ENCODE peak calls at places on chromosomes 7 and 10, in five cellular contexts. H is neuronal stem cell, J is heart right ventricle, E is GM23338, A is cardiac muscle cell. G is an unnamed sample. For H3K36me3, the result is how much of the 10 kb centered on the place peaks cover.

GRCh38 chr7:132403465-132404110 is 172.7 kb downstream of the PLXNA4 start:
- DNase-seq in E (no peak), A (no peak), H (no peak), J (no peak), G (no peak)

GRCh38 chr10:58291538-58292174 is 22.7 kb downstream of the CISD1 start:
- DNase-seq in J (no peak), H (no peak), A (peak), E (peak), G (peak)

GRCh38 chr7:151409555-151410404 is at the start of gene WDR86:
- DNase-seq in E (peak), A (peak), H (peak), J (no peak), G (no peak)

GRCh38 chr10:89392974-89393373 is 551 bp downstream of the IFIT1 start:
- DNase-seq in J (no peak), H (no peak), E (no peak), A (peak), G (no peak)

GRCh38 chr10:43257210-43258031 is 9.4 kb downstream of the RASGEF1A start:
- DNase-seq in A (no peak), E (no peak), J (no peak), H (no peak), G (peak)

GRCh38 chr7:79452495-79453265 is 787 bp downstream of the MAGI2 start:
- DNase-seq in E (peak), A (peak), J (peak), H (peak), G (no peak)

GRCh38 chr7:8433477-8434289 is at the start of gene NXPH1:
- DNase-seq in A (peak), H (peak), E (peak), J (no peak), G (peak)

GRCh38 chr10:34696423-34696822 is 118.7 kb downstream of the PARD3 start:
- DNase-seq in H (no peak), E (no peak), J (no peak), A (peak), G (no peak)

GRCh38 chr7:133827707-133828580 is 299.2 kb upstream of the LRGUK start:
- DNase-seq in H (no peak), J (no peak), A (no peak), E (no peak), G (no peak)

GRCh38 chr7:47227762-47228177 is 354.1 kb downstream of the TNS3 start:
- DNase-seq in E (no peak), H (no peak), J (peak), A (peak), G (no peak)

GRCh38 chr7:2029936-2030335 is 202.8 kb downstream of the MAD1L1 start:
- DNase-seq in A (no peak), E (no peak), J (peak), H (no peak), G (no peak)

GRCh38 chr7:12839508-12840153 is 152.2 kb downstream of the ARL4A start:
- DNase-seq in A (no peak), H (peak), E (peak), J (no peak), G (peak)

GRCh38 chr7:149875396-149875795 is 1.6 kb downstream of the ATP6V0E2 start:
- DNase-seq in E (no peak), H (no peak), J (no peak), A (no peak), G (no peak)

GRCh38 chr10:133258066-133258817 is 18.4 kb downstream of the ADAM8 start:
- DNase-seq in A (no peak), J (no peak), E (no peak), H (no peak), G (peak)

GRCh38 chr7:98870807-98871491 is 1.1 kb upstream of the TMEM130 start:
- DNase-seq in H (no peak), J (no peak), A (no peak), E (no peak), G (no peak)

GRCh38 chr10:96667401-96667800 is 52.9 kb downstream of the PIK3AP1 start:
- DNase-seq in A (no peak), E (no peak), H (no peak), J (no peak), G (no peak)

GRCh38 chr7:3846738-3847137 is 545.7 kb downstream of the SDK1 start:
- DNase-seq in E (no peak), H (no peak), J (no peak), A (no peak), G (no peak)

GRCh38 chr10:122171270-122171669 is 99.8 kb upstream of the BTBD16 start:
- DNase-seq in E (peak), A (no peak), J (no peak), H (no peak), G (no peak)

GRCh38 chr10:101050206-101051069 is 11.4 kb upstream of the KAZALD1 start:
- DNase-seq in E (peak), A (peak), J (peak), H (peak), G (peak)

GRCh38 chr7:56053993-56054392 is 2.4 kb downstream of the CCT6A start:
- DNase-seq in J (no peak), A (no peak), H (no peak), E (no peak), G (no peak)

GRCh38 chr7:12235970-12236369 is 24.9 kb downstream of the TMEM106B start:
- DNase-seq in E (no peak), H (no peak), J (no peak), A (no peak), G (no peak)

GRCh38 chr10:48464871-48465736 is 139.8 kb downstream of the ARHGAP22 start:
- DNase-seq in H (no peak), J (peak), A (no peak), E (peak), G (no peak)

GRCh38 chr10:71492871-71493270 is 96.2 kb downstream of the CDH23 start:
- DNase-seq in E (no peak), A (no peak), J (no peak), H (no peak), G (no peak)

GRCh38 chr7:96182424-96183158 is 139.3 kb downstream of the SLC25A13 start:
- DNase-seq in E (no peak), J (no peak), H (no peak), A (no peak), G (no peak)

GRCh38 chr10:100654835-100655759 is 90.3 kb upstream of the PAX2 start:
- DNase-seq in E (peak), J (no peak), A (peak), H (no peak), G (no peak)

GRCh38 chr7:141676618-141677017 is 25.3 kb downstream of the DENND11 start:
- DNase-seq in E (no peak), A (peak), H (no peak), J (no peak), G (no peak)

GRCh38 chr10:80136134-80136571 is 3.6 kb downstream of the PLAC9 start:
- DNase-seq in J (peak), E (peak), H (no peak), A (peak), G (no peak)

GRCh38 chr10:61633665-61634064 is 29.1 kb upstream of the CABCOCO1 start:
- DNase-seq in E (no peak), J (no peak), A (peak), H (no peak), G (no peak)

GRCh38 chr10:121736315-121737002 is 138.2 kb upstream of the FGFR2 start:
- DNase-seq in E (no peak), H (no peak), A (peak), J (no peak), G (no peak)

GRCh38 chr7:36598056-36598675 is 126.1 kb downstream of the AOAH start:
- DNase-seq in H (no peak), J (no peak), A (peak), E (no peak), G (no peak)

GRCh38 chr7:10429516-10429915 is 544.2 kb upstream of the PHF14 start:
- DNase-seq in J (no peak), H (peak), A (no peak), E (peak), G (no peak)

GRCh38 chr10:129389194-129389593 is 77.8 kb upstream of the MGMT start:
- DNase-seq in J (no peak), A (no peak), H (no peak), E (no peak), G (no peak)

GRCh38 chr10:95315509-95315908 is 24.7 kb upstream of the PDLIM1 start:
- DNase-seq in E (no peak), J (no peak), A (no peak), H (no peak), G (no peak)

GRCh38 chr10:59762505-59762904 is 9.2 kb upstream of the MRLN start:
- DNase-seq in E (peak), A (no peak), H (no peak), J (no peak), G (no peak)

GRCh38 chr10:113894581-113894980 is 40.1 kb downstream of the NHLRC2 start:
- DNase-seq in J (no peak), E (no peak), A (no peak), H (no peak), G (no peak)

GRCh38 chr7:51732951-51733350 is 416.3 kb upstream of the COBL start:
- DNase-seq in E (no peak), J (no peak), H (no peak), A (no peak), G (no peak)
- H3K36me3 ChIP-seq in E (under half), J (under half), H (under half), A (under half), G (under half)

GRCh38 chr7:5685192-5685591 is 96.3 kb downstream of the RNF216 start:
- DNase-seq in H (no peak), A (peak), J (no peak), E (no peak), G (no peak)
- H3K27ac ChIP-seq in H (no peak), A (no peak), J (no peak), E (no peak), G (no peak)

GRCh38 chr7:129013048-129013721 is 41.7 kb downstream of the TNPO3 start:
- DNase-seq in E (no peak), H (no peak), A (no peak), J (no peak), G (no peak)

GRCh38 chr7:129009437-129009836 is 45.5 kb downstream of the TNPO3 start:
- DNase-seq in J (no peak), A (no peak), E (no peak), H (no peak), G (no peak)

GRCh38 chr7:129012641-129013040 is 42.3 kb downstream of the TNPO3 start:
- DNase-seq in E (no peak), A (no peak), H (no peak), J (no peak), G (no peak)

GRCh38 chr7:129008645-129009414 is 46.1 kb downstream of the TNPO3 start:
- DNase-seq in J (no peak), A (no peak), H (no peak), E (no peak), G (no peak)

GRCh38 chr7:129010075-129010474 is 44.8 kb downstream of the TNPO3 start:
- DNase-seq in H (no peak), A (no peak), E (no peak), J (no peak), G (no peak)
- H3K36me3 ChIP-seq in H (half or more), A (under half), E (under half), J (half or more), G (under half)

GRCh38 chr10:110005716-110006115 is 2.1 kb upstream of the ADD3 start:
- DNase-seq in A (peak), J (peak), E (peak), H (no peak), G (peak)
- H3K27ac ChIP-seq in A (peak), J (peak), E (peak), H (no peak), G (peak)

GRCh38 chr10:3154661-3155060 is 17.9 kb downstream of the PITRM1 start:
- DNase-seq in H (no peak), A (no peak), J (no peak), E (no peak), G (no peak)

GRCh38 chr10:3151889-3152565 is 20.6 kb downstream of the PITRM1 start:
- DNase-seq in J (no peak), H (no peak), A (no peak), E (no peak), G (no peak)

GRCh38 chr10:3150366-3150765 is 22.2 kb downstream of the PITRM1 start:
- DNase-seq in A (no peak), E (no peak), H (no peak), J (no peak), G (no peak)

GRCh38 chr10:3150961-3151360 is 21.6 kb downstream of the PITRM1 start:
- DNase-seq in J (no peak), E (no peak), H (no peak), A (no peak), G (no peak)

GRCh38 chr10:3152566-3152935 is 20.0 kb downstream of the PITRM1 start:
- DNase-seq in E (no peak), H (no peak), J (no peak), A (no peak), G (no peak)
- H3K36me3 ChIP-seq in E (under half), H (half or more), J (half or more), A (half or more), G (under half)

GRCh38 chr10:69685802-69686585 is 55.9 kb downstream of the FAM241B start:
- DNase-seq in A (peak), H (no peak), J (peak), E (no peak), G (peak)

GRCh38 chr10:69684020-69684980 is 54.3 kb downstream of the FAM241B start:
- DNase-seq in J (peak), A (peak), E (no peak), H (no peak), G (peak)

GRCh38 chr10:69685426-69685801 is 55.4 kb downstream of the FAM241B start:
- DNase-seq in A (no peak), E (no peak), J (no peak), H (no peak), G (no peak)

GRCh38 chr10:69686866-69687265 is 56.8 kb downstream of the FAM241B start:
- DNase-seq in A (no peak), J (no peak), H (no peak), E (no peak), G (no peak)

DNA sequence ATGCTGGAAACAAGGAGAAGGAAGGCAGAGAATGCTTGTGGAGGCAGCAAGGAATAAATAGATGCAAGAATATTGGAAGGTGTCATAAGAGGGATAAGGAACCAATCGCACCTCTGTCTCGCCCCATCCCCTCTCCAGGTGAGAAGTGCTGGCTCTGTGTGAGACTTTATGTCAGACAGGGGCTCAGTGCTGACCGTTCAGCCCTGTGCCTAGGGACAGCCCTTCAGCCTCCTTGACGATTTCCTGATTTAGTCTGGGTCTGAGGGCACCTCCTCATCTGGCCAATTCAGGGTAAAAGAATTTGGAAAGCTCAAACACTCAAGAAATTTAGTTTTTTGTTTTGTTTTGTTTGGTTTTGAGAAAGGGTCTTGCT is 54.9 kb downstream of the FAM241B start:
- DNase-seq in J (no peak), E (no peak), H (no peak), A (no peak), G (no peak)
- H3K27ac ChIP-seq in J (no peak), E (no peak), H (no peak), A (peak), G (peak)

DNA sequence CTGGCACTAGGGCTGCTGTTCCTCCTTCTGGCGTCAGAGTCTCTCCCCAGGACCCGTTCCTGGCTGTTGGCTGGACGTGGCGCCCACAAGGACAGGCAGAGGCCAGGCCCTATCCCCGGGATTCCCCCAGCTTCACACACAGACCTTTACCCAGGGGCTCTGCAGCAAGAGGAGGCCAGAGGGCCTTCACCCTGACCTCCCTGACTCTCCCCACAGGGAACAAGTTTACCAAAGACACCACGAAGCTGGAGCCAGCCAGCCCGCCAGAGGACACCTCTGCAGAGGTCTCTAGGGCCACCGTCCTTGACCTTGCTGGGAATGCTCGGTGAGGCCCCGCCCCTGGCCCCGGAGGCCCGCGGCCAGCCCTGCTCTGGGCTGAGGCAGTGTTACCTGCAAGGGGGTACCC is 82.2 kb downstream of the GTF2IRD1 start:
- DNase-seq in H (no peak), E (no peak), A (no peak), J (peak), G (no peak)
- H3K36me3 ChIP-seq in H (half or more), E (under half), A (under half), J (under half), G (under half)

GRCh38 chr7:20438665-20439376 is 108.1 kb downstream of the ITGB8 start:
- DNase-seq in A (no peak), E (no peak), J (no peak), H (no peak), G (no peak)
- H3K27ac ChIP-seq in A (no peak), E (no peak), J (no peak), H (no peak), G (no peak)

G was measured in pancreas.